ENCODE peak calls at places on chromosomes 2 and 18, in nine cellular contexts. N is chondrocyte; W is naive thymus-derived CD4-positive, alpha-beta T cell; X is stimulated activated CD4-positive, alpha-beta T cell treated with anti-CD3 and anti-CD28 coated beads, Interleukin-2, amount 100 ng/mL, for 4 hours; P is heart left ventricle; V is effector CD8-positive, alpha-beta T cell; O is globus pallidus; I is stimulated activated CD8-positive, alpha-beta memory T cell treated with anti-CD3 and anti-CD28 coated beads, Interleukin-15, amount 100 ng/mL, for 48 hours; S is hippocampal formation. L is an unnamed sample.

GRCh38 chr18:46407471-46408166 is 249.4 kb downstream of the LOXHD1 start:
- DNase-seq in N (no peak), W (no peak), X (no peak), P (peak), V (no peak), O (no peak), I (no peak), S (no peak), L (no peak)

GRCh38 chr18:24227976-24228660 is 89.3 kb downstream of the CABYR start:
- DNase-seq in N (no peak), W (no peak), X (no peak), P (no peak), V (no peak), O (no peak), I (no peak), S (no peak), L (no peak)

GRCh38 chr2:60439219-60439974 is 114.1 kb downstream of the BCL11A start:
- DNase-seq in N (no peak), W (no peak), X (no peak), P (peak), V (no peak), O (peak), I (no peak), S (peak), L (no peak)

GRCh38 chr2:2271471-2271941 is 59.6 kb downstream of the MYT1L start:
- DNase-seq in N (no peak), W (no peak), X (no peak), P (peak), V (no peak), O (peak), I (no peak), S (peak), L (peak)

GRCh38 chr18:28075501-28075900 is 101.4 kb downstream of the CDH2 start:
- DNase-seq in N (no peak), W (no peak), X (no peak), P (no peak), V (no peak), O (peak), I (no peak), S (no peak), L (no peak)

GRCh38 chr2:1081411-1082225 is 131.0 kb downstream of the SNTG2 start:
- DNase-seq in N (no peak), W (no peak), X (no peak), P (peak), V (no peak), O (peak), I (no peak), S (no peak), L (no peak)

GRCh38 chr18:46705521-46705920 is 48.5 kb upstream of the LOXHD1 start:
- DNase-seq in N (no peak), W (no peak), X (no peak), P (no peak), V (no peak), O (no peak), I (no peak), S (no peak), L (no peak)

GRCh38 chr2:128646091-128646490 is 327.4 kb upstream of the HS6ST1 start:
- DNase-seq in N (peak), W (no peak), X (no peak), P (no peak), V (no peak), O (no peak), I (no peak), S (no peak), L (no peak)

GRCh38 chr2:20326163-20326780 is 24.4 kb downstream of the PUM2 start:
- DNase-seq in N (no peak), W (peak), X (peak), P (peak), V (no peak), O (peak), I (no peak), S (peak), L (peak)

GRCh38 chr2:1588994-1589611 is 155.2 kb downstream of the PXDN start:
- DNase-seq in N (no peak), W (no peak), X (no peak), P (peak), V (no peak), O (no peak), I (no peak), S (no peak), L (no peak)

GRCh38 chr2:28419003-28419704 is 26.5 kb downstream of the FOSL2 start:
- DNase-seq in N (peak), W (no peak), X (no peak), P (no peak), V (no peak), O (no peak), I (no peak), S (no peak), L (peak)

GRCh38 chr2:2326053-2326452 is 5.0 kb downstream of the MYT1L start:
- DNase-seq in N (no peak), W (no peak), X (no peak), P (no peak), V (no peak), O (no peak), I (no peak), S (no peak), L (peak)

GRCh38 chr2:101036562-101036961 is 34.5 kb downstream of the RPL31 start:
- DNase-seq in N (no peak), W (no peak), X (no peak), P (no peak), V (no peak), O (no peak), I (no peak), S (no peak), L (peak)

GRCh38 chr2:47276061-47276460 is 121.0 kb upstream of the STPG4 start:
- DNase-seq in N (no peak), W (no peak), X (no peak), P (no peak), V (no peak), O (no peak), I (no peak), S (no peak), L (no peak)

GRCh38 chr2:225998653-225999052 is 599.1 kb downstream of the NYAP2 start:
- DNase-seq in N (no peak), W (no peak), X (no peak), P (no peak), V (no peak), O (no peak), I (no peak), S (no peak), L (no peak)

GRCh38 chr18:3624818-3625716 is 175.1 kb downstream of the TGIF1 start:
- DNase-seq in N (no peak), W (no peak), X (peak), P (no peak), V (no peak), O (no peak), I (peak), S (no peak), L (peak)

GRCh38 chr2:152174574-152174973 is 989 bp downstream of the STAM2 start:
- DNase-seq in N (no peak), W (no peak), X (no peak), P (no peak), V (no peak), O (no peak), I (no peak), S (no peak), L (no peak)

GRCh38 chr2:188788621-188789020 is 185.6 kb upstream of the COL3A1 start:
- DNase-seq in N (no peak), W (no peak), X (no peak), P (peak), V (no peak), O (peak), I (no peak), S (no peak), L (no peak)

GRCh38 chr2:237193436-237193835 is 107.7 kb downstream of the COPS8 start:
- DNase-seq in N (no peak), W (no peak), X (no peak), P (no peak), V (no peak), O (no peak), I (no peak), S (no peak), L (no peak)

GRCh38 chr2:101415220-101415619 is 27.9 kb upstream of the CREG2 start:
- DNase-seq in N (no peak), W (no peak), X (no peak), P (no peak), V (no peak), O (no peak), I (no peak), S (no peak), L (no peak)

GRCh38 chr18:79784071-79784913 is 13.4 kb upstream of the KCNG2 start:
- DNase-seq in N (peak), W (no peak), X (no peak), P (no peak), V (no peak), O (no peak), I (no peak), S (no peak), L (no peak)

GRCh38 chr2:164735309-164735919 is 106.2 kb downstream of the COBLL1 start:
- DNase-seq in N (no peak), W (no peak), X (no peak), P (no peak), V (no peak), O (no peak), I (no peak), S (no peak), L (no peak)

GRCh38 chr2:241619602-241620418 is 17.1 kb downstream of the THAP4 start:
- DNase-seq in N (no peak), W (no peak), X (no peak), P (no peak), V (no peak), O (no peak), I (no peak), S (no peak), L (no peak)

GRCh38 chr2:202032841-202033316 is 776 bp upstream of the FZD7 start:
- DNase-seq in N (no peak), W (peak), X (peak), P (peak), V (no peak), O (peak), I (no peak), S (no peak), L (no peak)

GRCh38 chr2:63755980-63756379 is 85.7 kb upstream of the UGP2 start:
- DNase-seq in N (no peak), W (no peak), X (no peak), P (no peak), V (no peak), O (no peak), I (no peak), S (no peak), L (no peak)

GRCh38 chr2:17627434-17627833 is 86.9 kb downstream of the VSNL1 start:
- DNase-seq in N (no peak), W (no peak), X (no peak), P (no peak), V (no peak), O (no peak), I (no peak), S (no peak), L (peak)

L was measured in cerebellar cortex.